ENCODE peak calls at places on chromosomes 12 and 14, in five cellular contexts. Z is KBM-7; K is activated CD4-positive, CD25-positive, alpha-beta regulatory T cell; M is stimulated activated CD8-positive, alpha-beta memory T cell treated with anti-CD3 and anti-CD28 coated beads, Interleukin-7, amount 100 ng/mL, for 1 hour; A is naive B cell. S is an unnamed sample.

GRCh38 chr14:75825147-75825592 is 156.6 kb downstream of the TGFB3 start:
- DNase-seq in Z (no peak), M (no peak), K (no peak), A (no peak), S (no peak)

GRCh38 chr14:63435204-63435603 is 108.0 kb downstream of the PPP2R5E start:
- DNase-seq in M (no peak), K (no peak), A (no peak), Z (peak; percentile 36), S (no peak)

GRCh38 chr12:46198913-46199312 is 69.9 kb downstream of the SLC38A1 start:
- DNase-seq in Z (no peak), A (no peak), M (no peak), K (no peak), S (no peak)

GRCh38 chr12:116222358-116222757 is 55.1 kb downstream of the MED13L start:
- DNase-seq in M (no peak), Z (no peak), A (no peak), K (no peak), S (no peak)

GRCh38 chr14:54606631-54607133 is 39.8 kb downstream of the SAMD4A start:
- DNase-seq in M (no peak), A (no peak), K (no peak), Z (no peak), S (no peak)

GRCh38 chr14:85579957-85580356 is 50.0 kb downstream of the FLRT2 start:
- DNase-seq in A (no peak), M (no peak), Z (no peak), K (no peak), S (no peak)

GRCh38 chr12:120866143-120866542 is 38.0 kb downstream of the SPPL3 start:
- DNase-seq in M (no peak), A (no peak), K (no peak), Z (no peak), S (no peak)

GRCh38 chr12:128245890-128246289 is 21.1 kb upstream of the TMEM132C start:
- DNase-seq in A (no peak), K (no peak), M (no peak), Z (no peak), S (no peak)

GRCh38 chr12:121184425-121184824 is 25.5 kb upstream of the P2RX4 start:
- DNase-seq in Z (no peak), M (no peak), K (no peak), A (no peak), S (no peak)

GRCh38 chr12:108650083-108650482 is 16.4 kb upstream of the SELPLG start:
- DNase-seq in Z (no peak), M (no peak), K (no peak), A (no peak), S (no peak)

GRCh38 chr12:120472521-120472920 is 3.0 kb upstream of the SRSF9 start:
- DNase-seq in A (no peak), Z (no peak), K (no peak), M (no peak), S (no peak)

S was measured in cortex of kidney.